ENCODE peak calls at places on chromosomes 4 and X, in ten cellular contexts. One of them, this sample, is unnamed. For H3K4me1 and H3K36me3, the result is how much of the 10 kb centered on the place peaks cover.

GRCh38 chr4:82268050-82268825 is 105.6 kb downstream of the HNRNPD start:
- DNase-seq in sigmoid colon: peak
- DNase-seq in cardiac muscle cell: peak
- DNase-seq in pancreas: peak
- DNase-seq in lung: peak
- DNase-seq in uterus: peak
- DNase-seq in CD4-positive, alpha-beta memory T cell: peak
- DNase-seq in astrocyte: peak
- DNase-seq in lower lobe of right lung: peak
- DNase-seq in fibroblast of lung: peak
- DNase-seq in this sample: peak

GRCh38 chr4:17111959-17112659 is 213.7 kb upstream of the LDB2 start:
- DNase-seq in sigmoid colon: no peak
- DNase-seq in cardiac muscle cell: peak
- DNase-seq in pancreas: no peak
- DNase-seq in lung: peak
- DNase-seq in uterus: no peak
- DNase-seq in CD4-positive, alpha-beta memory T cell: no peak
- DNase-seq in astrocyte: no peak
- DNase-seq in lower lobe of right lung: no peak
- DNase-seq in fibroblast of lung: no peak
- DNase-seq in this sample: peak

GRCh38 chrX:41144873-41145272 is 59.6 kb downstream of the USP9X start:
- DNase-seq in sigmoid colon: no peak
- DNase-seq in cardiac muscle cell: no peak
- DNase-seq in pancreas: no peak
- DNase-seq in lung: no peak
- DNase-seq in uterus: no peak
- DNase-seq in CD4-positive, alpha-beta memory T cell: no peak
- DNase-seq in astrocyte: peak
- DNase-seq in lower lobe of right lung: no peak
- DNase-seq in fibroblast of lung: no peak
- DNase-seq in this sample: no peak

GRCh38 chr4:38743866-38744265 is 38.9 kb downstream of the TLR10 start:
- DNase-seq in sigmoid colon: no peak
- DNase-seq in cardiac muscle cell: no peak
- DNase-seq in pancreas: no peak
- DNase-seq in lung: no peak
- DNase-seq in uterus: no peak
- DNase-seq in CD4-positive, alpha-beta memory T cell: no peak
- DNase-seq in astrocyte: no peak
- DNase-seq in lower lobe of right lung: no peak
- DNase-seq in fibroblast of lung: no peak
- DNase-seq in this sample: no peak

GRCh38 chrX:25072247-25072646 is 56.5 kb upstream of the ARX start:
- DNase-seq in sigmoid colon: no peak
- DNase-seq in cardiac muscle cell: no peak
- DNase-seq in pancreas: no peak
- DNase-seq in lung: no peak
- DNase-seq in uterus: no peak
- DNase-seq in CD4-positive, alpha-beta memory T cell: no peak
- DNase-seq in astrocyte: no peak
- DNase-seq in lower lobe of right lung: no peak
- DNase-seq in fibroblast of lung: no peak
- DNase-seq in this sample: no peak

GRCh38 chr4:157225096-157225495 is 4.6 kb downstream of the GRIA2 start:
- DNase-seq in sigmoid colon: no peak
- DNase-seq in cardiac muscle cell: no peak
- DNase-seq in pancreas: no peak
- DNase-seq in lung: no peak
- DNase-seq in uterus: no peak
- DNase-seq in CD4-positive, alpha-beta memory T cell: no peak
- DNase-seq in astrocyte: no peak
- DNase-seq in lower lobe of right lung: no peak
- DNase-seq in fibroblast of lung: no peak
- DNase-seq in this sample: no peak

GRCh38 chr4:186587416-186588018 is 32.1 kb upstream of the MTNR1A start:
- DNase-seq in sigmoid colon: peak
- DNase-seq in cardiac muscle cell: peak
- DNase-seq in pancreas: peak
- DNase-seq in lung: peak
- DNase-seq in uterus: peak
- DNase-seq in CD4-positive, alpha-beta memory T cell: peak
- DNase-seq in astrocyte: peak
- DNase-seq in lower lobe of right lung: peak
- DNase-seq in fibroblast of lung: peak
- DNase-seq in this sample: peak

GRCh38 chrX:78322863-78323262 is 4.5 kb downstream of the CYSLTR1 start:
- DNase-seq in sigmoid colon: no peak
- DNase-seq in cardiac muscle cell: no peak
- DNase-seq in pancreas: no peak
- DNase-seq in lung: no peak
- DNase-seq in uterus: no peak
- DNase-seq in CD4-positive, alpha-beta memory T cell: no peak
- DNase-seq in astrocyte: no peak
- DNase-seq in lower lobe of right lung: no peak
- DNase-seq in fibroblast of lung: no peak
- DNase-seq in this sample: no peak

GRCh38 chr4:169147217-169147616 is 123.5 kb downstream of the SH3RF1 start:
- DNase-seq in sigmoid colon: no peak
- DNase-seq in cardiac muscle cell: no peak
- DNase-seq in pancreas: no peak
- DNase-seq in lung: no peak
- DNase-seq in uterus: no peak
- DNase-seq in CD4-positive, alpha-beta memory T cell: no peak
- DNase-seq in astrocyte: peak
- DNase-seq in lower lobe of right lung: no peak
- DNase-seq in fibroblast of lung: no peak
- DNase-seq in this sample: no peak

GRCh38 chr4:179605196-179605595 is 2163.0 kb upstream of the AGA start:
- DNase-seq in sigmoid colon: no peak
- DNase-seq in cardiac muscle cell: no peak
- DNase-seq in pancreas: no peak
- DNase-seq in lung: no peak
- DNase-seq in uterus: no peak
- DNase-seq in CD4-positive, alpha-beta memory T cell: no peak
- DNase-seq in astrocyte: peak
- DNase-seq in lower lobe of right lung: no peak
- DNase-seq in fibroblast of lung: peak
- DNase-seq in this sample: no peak

GRCh38 chr4:55503164-55503563 is 43.5 kb downstream of the CLOCK start:
- DNase-seq in sigmoid colon: no peak
- DNase-seq in cardiac muscle cell: no peak
- DNase-seq in pancreas: no peak
- DNase-seq in lung: no peak
- DNase-seq in uterus: no peak
- DNase-seq in CD4-positive, alpha-beta memory T cell: no peak
- DNase-seq in astrocyte: peak
- DNase-seq in lower lobe of right lung: no peak
- DNase-seq in fibroblast of lung: peak
- DNase-seq in this sample: no peak

GRCh38 chr4:151012836-151013235 is 2.2 kb downstream of the LRBA start:
- DNase-seq in sigmoid colon: no peak
- DNase-seq in cardiac muscle cell: no peak
- DNase-seq in pancreas: no peak
- DNase-seq in lung: no peak
- DNase-seq in uterus: no peak
- DNase-seq in CD4-positive, alpha-beta memory T cell: no peak
- DNase-seq in astrocyte: no peak
- DNase-seq in lower lobe of right lung: no peak
- DNase-seq in fibroblast of lung: no peak
- DNase-seq in this sample: no peak

GRCh38 chr4:2820216-2820982 is 23.2 kb upstream of the ADD1 start:
- DNase-seq in sigmoid colon: no peak
- DNase-seq in cardiac muscle cell: no peak
- DNase-seq in pancreas: no peak
- DNase-seq in lung: no peak
- DNase-seq in uterus: no peak
- DNase-seq in CD4-positive, alpha-beta memory T cell: no peak
- DNase-seq in astrocyte: no peak
- DNase-seq in lower lobe of right lung: peak
- DNase-seq in fibroblast of lung: no peak
- DNase-seq in this sample: no peak

GRCh38 chr4:150960818-150961217 is 54.3 kb downstream of the LRBA start:
- DNase-seq in sigmoid colon: no peak
- DNase-seq in cardiac muscle cell: no peak
- DNase-seq in pancreas: no peak
- DNase-seq in lung: no peak
- DNase-seq in uterus: no peak
- DNase-seq in CD4-positive, alpha-beta memory T cell: no peak
- DNase-seq in astrocyte: no peak
- DNase-seq in lower lobe of right lung: no peak
- DNase-seq in fibroblast of lung: peak
- DNase-seq in this sample: no peak

GRCh38 chr4:181592221-181592745 is 650.9 kb upstream of the TENM3 start:
- DNase-seq in sigmoid colon: no peak
- DNase-seq in cardiac muscle cell: no peak
- DNase-seq in pancreas: no peak
- DNase-seq in lung: no peak
- DNase-seq in uterus: no peak
- DNase-seq in CD4-positive, alpha-beta memory T cell: no peak
- DNase-seq in astrocyte: peak
- DNase-seq in lower lobe of right lung: no peak
- DNase-seq in fibroblast of lung: no peak
- DNase-seq in this sample: no peak

GRCh38 chrX:19870206-19870605 is 17.2 kb downstream of the SH3KBP1 start:
- DNase-seq in sigmoid colon: no peak
- DNase-seq in cardiac muscle cell: no peak
- DNase-seq in pancreas: no peak
- DNase-seq in lung: no peak
- DNase-seq in uterus: no peak
- DNase-seq in CD4-positive, alpha-beta memory T cell: no peak
- DNase-seq in astrocyte: no peak
- DNase-seq in lower lobe of right lung: no peak
- DNase-seq in fibroblast of lung: no peak
- DNase-seq in this sample: no peak

GRCh38 chr4:181688886-181689285 is 554.3 kb upstream of the TENM3 start:
- DNase-seq in sigmoid colon: no peak
- DNase-seq in cardiac muscle cell: no peak
- DNase-seq in pancreas: no peak
- DNase-seq in lung: no peak
- DNase-seq in uterus: no peak
- DNase-seq in CD4-positive, alpha-beta memory T cell: no peak
- DNase-seq in astrocyte: peak
- DNase-seq in lower lobe of right lung: no peak
- DNase-seq in fibroblast of lung: no peak
- DNase-seq in this sample: no peak

GRCh38 chr4:155679343-155679742 is 12.7 kb downstream of the GUCY1A1 start:
- DNase-seq in sigmoid colon: peak
- DNase-seq in cardiac muscle cell: peak
- DNase-seq in pancreas: no peak
- DNase-seq in lung: peak
- DNase-seq in uterus: peak
- DNase-seq in CD4-positive, alpha-beta memory T cell: no peak
- DNase-seq in astrocyte: no peak
- DNase-seq in lower lobe of right lung: no peak
- DNase-seq in fibroblast of lung: peak
- DNase-seq in this sample: no peak

DNA sequence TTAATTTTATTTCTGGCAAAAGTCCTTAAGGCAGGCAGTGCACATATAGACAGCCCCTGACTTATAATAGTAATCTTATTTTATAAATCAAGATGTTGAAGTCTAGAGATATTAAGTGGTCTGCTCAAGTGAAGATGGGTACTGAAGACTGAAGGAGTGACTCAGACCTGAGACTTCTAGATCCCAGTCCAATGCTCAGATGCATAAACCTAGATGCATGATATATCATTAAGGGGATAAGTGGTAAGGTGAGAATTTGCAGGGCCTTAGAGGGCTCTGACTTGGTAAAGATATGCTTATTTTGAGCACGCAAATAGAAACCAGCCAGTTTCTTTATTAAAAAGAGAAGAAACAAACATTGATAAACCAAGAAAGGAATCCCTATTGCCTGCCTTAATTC is 42.9 kb downstream of the SLC9A7 start:
- DNase-seq in sigmoid colon: no peak
- DNase-seq in cardiac muscle cell: no peak
- DNase-seq in pancreas: no peak
- DNase-seq in lung: no peak
- DNase-seq in uterus: no peak
- DNase-seq in CD4-positive, alpha-beta memory T cell: no peak
- DNase-seq in astrocyte: no peak
- DNase-seq in lower lobe of right lung: no peak
- DNase-seq in fibroblast of lung: no peak
- DNase-seq in this sample: no peak
- H3K4me1 ChIP-seq in sigmoid colon: under half
- H3K4me1 ChIP-seq in cardiac muscle cell: under half
- H3K4me1 ChIP-seq in pancreas: under half
- H3K4me1 ChIP-seq in lung: under half
- H3K4me1 ChIP-seq in uterus: under half
- H3K4me1 ChIP-seq in CD4-positive, alpha-beta memory T cell: under half
- H3K4me1 ChIP-seq in astrocyte: under half
- H3K4me1 ChIP-seq in lower lobe of right lung: under half
- H3K4me1 ChIP-seq in fibroblast of lung: under half
- H3K4me1 ChIP-seq in this sample: under half

GRCh38 chr4:98421106-98421505 is 159.9 kb downstream of the RAP1GDS1 start:
- DNase-seq in sigmoid colon: no peak
- DNase-seq in cardiac muscle cell: no peak
- DNase-seq in pancreas: no peak
- DNase-seq in lung: no peak
- DNase-seq in uterus: no peak
- DNase-seq in CD4-positive, alpha-beta memory T cell: no peak
- DNase-seq in astrocyte: peak
- DNase-seq in lower lobe of right lung: no peak
- DNase-seq in fibroblast of lung: peak
- DNase-seq in this sample: no peak

GRCh38 chr4:98423019-98423418 is 161.8 kb downstream of the RAP1GDS1 start:
- DNase-seq in sigmoid colon: no peak
- DNase-seq in cardiac muscle cell: no peak
- DNase-seq in pancreas: no peak
- DNase-seq in lung: no peak
- DNase-seq in uterus: no peak
- DNase-seq in CD4-positive, alpha-beta memory T cell: no peak
- DNase-seq in astrocyte: no peak
- DNase-seq in lower lobe of right lung: no peak
- DNase-seq in fibroblast of lung: no peak
- DNase-seq in this sample: no peak
- H3K36me3 ChIP-seq in sigmoid colon: under half
- H3K36me3 ChIP-seq in cardiac muscle cell: under half
- H3K36me3 ChIP-seq in pancreas: under half
- H3K36me3 ChIP-seq in lung: under half
- H3K36me3 ChIP-seq in uterus: under half
- H3K36me3 ChIP-seq in CD4-positive, alpha-beta memory T cell: under half
- H3K36me3 ChIP-seq in astrocyte: under half
- H3K36me3 ChIP-seq in lower lobe of right lung: under half
- H3K36me3 ChIP-seq in fibroblast of lung: under half
- H3K36me3 ChIP-seq in this sample: under half

GRCh38 chrX:136176399-136176825 is 29.1 kb downstream of the FHL1 start:
- DNase-seq in sigmoid colon: peak
- DNase-seq in cardiac muscle cell: no peak
- DNase-seq in pancreas: no peak
- DNase-seq in lung: no peak
- DNase-seq in uterus: peak
- DNase-seq in CD4-positive, alpha-beta memory T cell: no peak
- DNase-seq in astrocyte: peak
- DNase-seq in lower lobe of right lung: no peak
- DNase-seq in fibroblast of lung: peak
- DNase-seq in this sample: no peak
- H3K4me1 ChIP-seq in sigmoid colon: half or more
- H3K4me1 ChIP-seq in cardiac muscle cell: under half
- H3K4me1 ChIP-seq in pancreas: under half
- H3K4me1 ChIP-seq in lung: under half
- H3K4me1 ChIP-seq in uterus: under half
- H3K4me1 ChIP-seq in CD4-positive, alpha-beta memory T cell: under half
- H3K4me1 ChIP-seq in astrocyte: under half
- H3K4me1 ChIP-seq in lower lobe of right lung: under half
- H3K4me1 ChIP-seq in fibroblast of lung: under half
- H3K4me1 ChIP-seq in this sample: under half

GRCh38 chrX:13750204-13750603 is 15.7 kb downstream of the OFD1 start:
- DNase-seq in sigmoid colon: no peak
- DNase-seq in cardiac muscle cell: peak
- DNase-seq in pancreas: no peak
- DNase-seq in lung: no peak
- DNase-seq in uterus: no peak
- DNase-seq in CD4-positive, alpha-beta memory T cell: peak
- DNase-seq in astrocyte: peak
- DNase-seq in lower lobe of right lung: no peak
- DNase-seq in fibroblast of lung: peak
- DNase-seq in this sample: peak
- H3K36me3 ChIP-seq in sigmoid colon: under half
- H3K36me3 ChIP-seq in cardiac muscle cell: under half
- H3K36me3 ChIP-seq in pancreas: under half
- H3K36me3 ChIP-seq in lung: under half
- H3K36me3 ChIP-seq in uterus: under half
- H3K36me3 ChIP-seq in CD4-positive, alpha-beta memory T cell: under half
- H3K36me3 ChIP-seq in astrocyte: under half
- H3K36me3 ChIP-seq in lower lobe of right lung: under half
- H3K36me3 ChIP-seq in fibroblast of lung: under half
- H3K36me3 ChIP-seq in this sample: under half